ENCODE peak calls at places on chromosomes 12 and 14, in ten cellular contexts. L, R, Q, T, P, J, K, X, N and H are unnamed samples.

GRCh38 chr12:66516133-66516532 is 162.7 kb downstream of the GRIP1 start:
- DNase-seq in K (no peak), J (no peak), Q (no peak), X (no peak), P (no peak), N (no peak), T (no peak), R (no peak), L (no peak), H (no peak)

GRCh38 chr14:83664389-83664788 is 1865.6 kb upstream of the FLRT2 start:
- DNase-seq in L (no peak), R (no peak), N (no peak), T (no peak), X (no peak), J (no peak), K (no peak), P (no peak), Q (no peak), H (no peak)

GRCh38 chr12:94948232-94948810 is 55.2 kb downstream of the NDUFA12 start:
- DNase-seq in P (no peak), L (no peak), X (no peak), J (no peak), R (no peak), K (no peak), T (no peak), Q (no peak), N (no peak), H (no peak)

GRCh38 chr14:89500303-89500702 is 83.3 kb upstream of the FOXN3 start:
- DNase-seq in K (no peak), J (no peak), X (no peak), R (no peak), Q (no peak), L (no peak), N (no peak), P (no peak), T (no peak), H (no peak)

GRCh38 chr12:2356601-2357125 is 303.9 kb downstream of the CACNA1C start:
- DNase-seq in P (no peak), Q (no peak), N (no peak), X (no peak), K (no peak), R (no peak), J (no peak), T (no peak), L (no peak), H (no peak)

GRCh38 chr12:108373111-108373510 is 34.0 kb upstream of the CMKLR1 start:
- DNase-seq in K (no peak), J (no peak), X (no peak), N (no peak), Q (no peak), L (no peak), T (no peak), R (no peak), P (no peak), H (no peak)

GRCh38 chr12:91687052-91688017 is 458.3 kb downstream of the BTG1 start:
- DNase-seq in T (no peak), Q (no peak), P (peak), K (no peak), X (no peak), J (no peak), R (no peak), L (no peak), N (no peak), H (no peak)

GRCh38 chr14:104286496-104286895 is 148.1 kb downstream of the KIF26A start:
- DNase-seq in X (peak), L (peak), R (no peak), P (no peak), Q (peak), K (no peak), N (no peak), T (no peak), J (no peak), H (no peak)

GRCh38 chr14:38357557-38357956 is 101.7 kb upstream of the CLEC14A start:
- DNase-seq in K (no peak), T (no peak), R (peak), X (no peak), J (no peak), Q (no peak), L (no peak), P (no peak), N (no peak), H (no peak)

GRCh38 chr12:47843226-47843980 is 23.7 kb upstream of the HDAC7 start:
- DNase-seq in N (no peak), L (no peak), K (no peak), T (no peak), P (no peak), X (no peak), Q (no peak), R (no peak), J (no peak), H (no peak)

GRCh38 chr14:64756712-64757111 is 52.5 kb downstream of the PLEKHG3 start:
- DNase-seq in X (no peak), P (no peak), J (no peak), K (no peak), T (no peak), L (no peak), Q (no peak), R (no peak), N (no peak), H (no peak)

GRCh38 chr14:27181304-27181703 is 583.5 kb upstream of the NOVA1 start:
- DNase-seq in N (no peak), Q (peak), L (no peak), X (no peak), J (no peak), K (no peak), R (no peak), P (no peak), T (no peak), H (no peak)

GRCh38 chr14:54918427-54918826 is 15.8 kb upstream of the GCH1 start:
- DNase-seq in Q (no peak), N (no peak), L (no peak), P (no peak), J (no peak), X (no peak), R (no peak), K (no peak), T (no peak), H (no peak)

GRCh38 chr14:55587847-55588246 is 7.8 kb downstream of the KTN1 start:
- DNase-seq in L (no peak), X (no peak), T (no peak), P (no peak), Q (no peak), J (no peak), K (no peak), R (no peak), N (no peak), H (no peak)

GRCh38 chr12:19261773-19262172 is 132.2 kb downstream of the PLEKHA5 start:
- DNase-seq in X (no peak), J (no peak), N (no peak), K (no peak), L (no peak), R (no peak), P (no peak), T (no peak), Q (no peak), H (no peak)

GRCh38 chr12:93698307-93699092 is 21.3 kb downstream of the CRADD start:
- DNase-seq in Q (no peak), J (no peak), R (no peak), K (no peak), T (no peak), X (no peak), P (no peak), L (no peak), N (no peak), H (no peak)

GRCh38 chr14:91419044-91419397 is 1.4 kb upstream of the CCDC88C start:
- DNase-seq in Q (no peak), P (peak), X (no peak), T (no peak), R (no peak), J (no peak), L (no peak), K (no peak), N (no peak), H (no peak)

GRCh38 chr12:83110424-83110823 is 423.7 kb downstream of the TMTC2 start:
- DNase-seq in X (no peak), J (no peak), N (no peak), R (no peak), L (no peak), T (no peak), P (no peak), Q (no peak), K (no peak), H (no peak)

GRCh38 chr12:130335517-130336392 is 1.9 kb upstream of the PIWIL1 start:
- DNase-seq in X (no peak), P (peak), J (no peak), L (no peak), N (no peak), R (peak), K (no peak), Q (no peak), T (peak), H (peak)

GRCh38 chr14:74650927-74651686 is 39.1 kb upstream of the LTBP2 start:
- DNase-seq in N (no peak), Q (no peak), K (no peak), L (no peak), R (no peak), J (no peak), P (no peak), T (no peak), X (no peak), H (no peak)

GRCh38 chr12:108914031-108914630 is 34.2 kb downstream of the DAO start:
- DNase-seq in T (no peak), Q (no peak), L (no peak), R (no peak), X (no peak), J (no peak), N (peak), P (no peak), K (no peak), H (no peak)

GRCh38 chr12:52515319-52515646 is 4.9 kb downstream of the KRT5 start:
- DNase-seq in J (no peak), L (no peak), K (no peak), X (no peak), Q (no peak), R (no peak), N (no peak), P (no peak), T (no peak), H (no peak)

GRCh38 chr12:2138871-2139308 is 86.1 kb downstream of the CACNA1C start:
- DNase-seq in P (no peak), R (no peak), J (no peak), X (no peak), N (no peak), T (no peak), Q (no peak), K (no peak), L (no peak), H (no peak)

GRCh38 chr12:28872654-28873268 is 276.3 kb upstream of the FAR2 start:
- DNase-seq in T (peak), P (peak), Q (no peak), L (no peak), K (no peak), X (no peak), R (peak), J (no peak), N (peak), H (no peak)

GRCh38 chr12:103751600-103751999 is 89.4 kb downstream of the NT5DC3 start:
- DNase-seq in T (no peak), P (no peak), K (no peak), R (no peak), N (no peak), X (no peak), Q (no peak), J (no peak), L (no peak), H (no peak)

GRCh38 chr14:102408729-102409128 is 46.0 kb downstream of the TECPR2 start:
- DNase-seq in J (no peak), K (no peak), R (no peak), Q (no peak), P (no peak), T (peak), L (no peak), N (no peak), X (no peak), H (no peak)